ENCODE peak calls at places on chromosomes 4 and X, in nine cellular contexts. L is H9; M is CD8-positive, alpha-beta memory T cell; Q is esophagus squamous epithelium; F is breast epithelium; H is CD4-positive, CD25-positive, alpha-beta regulatory T cell; G is neuronal stem cell; O is naive thymus-derived CD4-positive, alpha-beta T cell; N is H1. T is an unnamed sample.

GRCh38 chr4:40254961-40255721 is 58.3 kb downstream of the RHOH start:
- DNase-seq in L (no peak), M (no peak), Q (no peak), F (no peak), H (peak; percentile 71), G (no peak), O (no peak), N (no peak), T (no peak)

GRCh38 chr4:100034265-100034664 is 84.2 kb upstream of the H2AZ1 start:
- DNase-seq in L (no peak), M (no peak), Q (no peak), F (no peak), H (no peak), G (no peak), O (no peak), N (no peak), T (no peak)

GRCh38 chr4:117777721-117778120 is 256.6 kb upstream of the NDST3 start:
- DNase-seq in L (no peak), M (no peak), Q (no peak), F (no peak), H (no peak), G (no peak), O (no peak), N (no peak), T (no peak)

GRCh38 chr4:121176082-121176706 is 12.1 kb upstream of the TNIP3 start:
- DNase-seq in L (no peak), M (no peak), Q (no peak), F (no peak), H (no peak), G (no peak), O (no peak), N (no peak), T (no peak)

GRCh38 chr4:1008840-1009646 is 2.4 kb upstream of the FGFRL1 start:
- DNase-seq in L (peak; percentile 62), M (peak; percentile 68), Q (no peak), F (no peak), H (peak; percentile 52), G (no peak), O (peak; percentile 41), N (no peak), T (no peak)

GRCh38 chrX:67619253-67619652 is 75.4 kb downstream of the AR start:
- DNase-seq in L (no peak), M (no peak), Q (no peak), F (no peak), H (no peak), G (no peak), O (no peak), N (no peak), T (no peak)

GRCh38 chr4:625631-626031 is 258 bp downstream of the PDE6B start:
- DNase-seq in L (no peak), M (peak; percentile 37), Q (no peak), F (no peak), H (no peak), G (no peak), O (no peak), N (no peak), T (no peak)

GRCh38 chr4:152024881-152025280 is 264.1 kb upstream of the GATB start:
- DNase-seq in L (no peak), M (no peak), Q (no peak), F (no peak), H (peak; percentile 55), G (no peak), O (no peak), N (no peak), T (no peak)

GRCh38 chr4:140718240-140718639 is 37.9 kb downstream of the TBC1D9 start:
- DNase-seq in L (no peak), M (no peak), Q (no peak), F (no peak), H (no peak), G (no peak), O (no peak), N (no peak), T (no peak)
- H3K4me1 ChIP-seq in L (no peaks in the 10 kb centered on the region), M (peaks cover 9% of the 10 kb centered on the region), Q (peaks cover 58% of the 10 kb centered on the region), F (peaks cover 37% of the 10 kb centered on the region), H (no peaks in the 10 kb centered on the region), G (no peaks in the 10 kb centered on the region), O (no peaks in the 10 kb centered on the region), N (no peaks in the 10 kb centered on the region), T (peaks cover 22% of the 10 kb centered on the region)

GRCh38 chr4:56247646-56248045 is 139.6 kb downstream of the AASDH start:
- DNase-seq in L (no peak), M (no peak), Q (no peak), F (no peak), H (no peak), G (no peak), O (no peak), N (no peak), T (no peak)

GRCh38 chr4:56246230-56246610 is 141.1 kb downstream of the AASDH start:
- DNase-seq in L (no peak), M (no peak), Q (no peak), F (no peak), H (no peak), G (no peak), O (no peak), N (no peak), T (no peak)

GRCh38 chr4:56244681-56245080 is 142.6 kb downstream of the AASDH start:
- DNase-seq in L (no peak), M (no peak), Q (no peak), F (no peak), H (no peak), G (no peak), O (no peak), N (no peak), T (no peak)

GRCh38 chr4:56243107-56243506 is 144.2 kb downstream of the AASDH start:
- DNase-seq in L (no peak), M (no peak), Q (no peak), F (no peak), H (no peak), G (no peak), O (no peak), N (no peak), T (no peak)

GRCh38 chr4:56245547-56246229 is 141.6 kb downstream of the AASDH start:
- DNase-seq in L (no peak), M (no peak), Q (no peak), F (no peak), H (no peak), G (no peak), O (no peak), N (no peak), T (no peak)
- H3K4me1 ChIP-seq in L (peaks cover 12% of the 10 kb centered on the region), M (no peaks in the 10 kb centered on the region), Q (no peaks in the 10 kb centered on the region), F (no peaks in the 10 kb centered on the region), H (no peaks in the 10 kb centered on the region), G (peaks cover 2% of the 10 kb centered on the region), O (no peaks in the 10 kb centered on the region), N (no peaks in the 10 kb centered on the region), T (no peaks in the 10 kb centered on the region)

GRCh38 chr4:173217075-173217474 is 48.5 kb downstream of the GALNT7 start:
- DNase-seq in L (no peak), M (no peak), Q (no peak), F (no peak), H (no peak), G (no peak), O (no peak), N (no peak), T (no peak)
- H3K4me1 ChIP-seq in L (peaks cover 4% of the 10 kb centered on the region), M (no peaks in the 10 kb centered on the region), Q (peaks cover 58% of the 10 kb centered on the region), F (no peaks in the 10 kb centered on the region), H (peaks cover 3% of the 10 kb centered on the region), G (no peaks in the 10 kb centered on the region), O (no peaks in the 10 kb centered on the region), N (peaks cover 2% of the 10 kb centered on the region), T (no peaks in the 10 kb centered on the region)

GRCh38 chr4:7974425-7974824 is 34.8 kb upstream of the AFAP1 start:
- DNase-seq in L (no peak), M (no peak), Q (no peak), F (no peak), H (no peak), G (no peak), O (no peak), N (no peak), T (no peak)
- H3K4me1 ChIP-seq in L (peaks cover 8% of the 10 kb centered on the region), M (peaks cover 34% of the 10 kb centered on the region), Q (peaks cover 70% of the 10 kb centered on the region), F (peaks cover 39% of the 10 kb centered on the region), H (peaks cover 30% of the 10 kb centered on the region), G (peaks cover 7% of the 10 kb centered on the region), O (peaks cover 32% of the 10 kb centered on the region), N (peaks cover 8% of the 10 kb centered on the region), T (peaks cover 61% of the 10 kb centered on the region)

GRCh38 chr4:80309301-80310004 is 26.1 kb upstream of the CFAP299 start:
- DNase-seq in L (no peak), M (no peak), Q (no peak), F (no peak), H (no peak), G (no peak), O (no peak), N (no peak), T (no peak)
- H3K4me1 ChIP-seq in L (peaks cover 2% of the 10 kb centered on the region), M (no peaks in the 10 kb centered on the region), Q (peaks cover 17% of the 10 kb centered on the region), F (no peaks in the 10 kb centered on the region), H (no peaks in the 10 kb centered on the region), G (no peaks in the 10 kb centered on the region), O (no peaks in the 10 kb centered on the region), N (no peaks in the 10 kb centered on the region), T (no peaks in the 10 kb centered on the region)

GRCh38 chr4:140084426-140084825 is 69.6 kb downstream of the MAML3 start:
- DNase-seq in L (no peak), M (no peak), Q (no peak), F (no peak), H (no peak), G (no peak), O (no peak), N (no peak), T (no peak)
- H3K4me1 ChIP-seq in L (peaks cover 12% of the 10 kb centered on the region), M (no peaks in the 10 kb centered on the region), Q (peaks cover 17% of the 10 kb centered on the region), F (no peaks in the 10 kb centered on the region), H (no peaks in the 10 kb centered on the region), G (peaks cover 17% of the 10 kb centered on the region), O (no peaks in the 10 kb centered on the region), N (peaks cover 1% of the 10 kb centered on the region), T (peaks cover 16% of the 10 kb centered on the region)

DNA sequence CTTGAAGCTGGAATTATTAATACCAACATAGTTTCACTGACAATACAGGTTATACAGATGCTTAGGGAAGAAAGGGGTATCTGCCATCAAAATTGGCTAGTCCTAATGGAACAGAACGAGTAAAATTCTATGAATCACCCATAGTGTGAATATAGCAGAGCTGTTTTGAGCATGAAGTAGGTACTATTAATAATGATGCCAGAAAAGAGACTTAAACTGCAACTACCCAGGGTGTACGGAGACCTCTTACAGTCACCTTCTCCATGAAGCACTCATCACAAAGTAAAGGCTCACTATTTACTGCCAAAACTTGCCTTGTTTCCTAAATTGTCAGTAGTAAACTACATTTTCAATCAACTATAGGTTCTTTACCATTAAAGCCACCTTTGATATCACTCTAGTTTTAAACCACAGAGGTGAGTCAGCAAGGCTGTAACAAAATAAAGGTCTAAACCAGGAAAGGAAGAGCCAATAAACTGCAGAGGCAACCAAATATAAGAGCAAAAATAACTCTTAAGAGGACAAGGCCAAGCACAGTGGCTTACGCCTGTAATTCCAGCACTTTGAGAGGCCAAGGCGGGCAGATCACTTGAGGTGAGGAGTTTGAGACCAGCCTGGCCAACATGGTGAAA is 114.4 kb downstream of the FRYL start:
- DNase-seq in L (no peak), M (no peak), Q (no peak), F (no peak), H (peak; percentile 58), G (no peak), O (no peak), N (no peak), T (no peak)
- H3K4me1 ChIP-seq in L (no peaks in the 10 kb centered on the region), M (peaks cover 10% of the 10 kb centered on the region), Q (peaks cover 49% of the 10 kb centered on the region), F (no peaks in the 10 kb centered on the region), H (peaks cover 9% of the 10 kb centered on the region), G (no peaks in the 10 kb centered on the region), O (peaks cover 6% of the 10 kb centered on the region), N (no peaks in the 10 kb centered on the region), T (peaks cover 18% of the 10 kb centered on the region)

GRCh38 chr4:6938758-6939201 is 29.2 kb downstream of the TBC1D14 start:
- DNase-seq in L (no peak), M (no peak), Q (no peak), F (no peak), H (no peak), G (no peak), O (no peak), N (no peak), T (no peak)
- H3K4me1 ChIP-seq in L (peaks cover 10% of the 10 kb centered on the region), M (peaks cover 52% of the 10 kb centered on the region), Q (peaks cover 58% of the 10 kb centered on the region), F (peaks cover 9% of the 10 kb centered on the region), H (peaks cover 56% of the 10 kb centered on the region), G (peaks cover 32% of the 10 kb centered on the region), O (peaks cover 38% of the 10 kb centered on the region), N (peaks cover 16% of the 10 kb centered on the region), T (peaks cover 41% of the 10 kb centered on the region)

T was measured in vagina.